ENCODE peak calls at places on chromosomes 12 and 14, in eight cellular contexts. U is A673; N is CD4-positive, CD25-positive, alpha-beta regulatory T cell; J is tibial artery; I is uterus; F is gastrocnemius medialis; H is adrenal gland; X is K562. Y is an unnamed sample.

GRCh38 chr12:40226652-40227051 is 1.9 kb downstream of the LRRK2 start:
- DNase-seq in U (peak; percentile 55), N (no peak), J (peak; percentile 76), I (peak; percentile 75), F (peak; percentile 12), H (peak; percentile 75), X (no peak), Y (no peak)

GRCh38 chr12:28869197-28869596 is 279.9 kb upstream of the FAR2 start:
- DNase-seq in U (no peak), N (no peak), J (no peak), I (no peak), F (no peak), H (no peak), X (no peak), Y (peak; percentile 90)

GRCh38 chr14:85444685-85445084 is 85.3 kb upstream of the FLRT2 start:
- DNase-seq in U (peak; percentile 69), N (no peak), J (no peak), I (no peak), F (no peak), H (no peak), X (no peak), Y (peak; percentile 84)

GRCh38 chr14:24847568-24847967 is 202.4 kb downstream of the STXBP6 start:
- DNase-seq in U (no peak), N (no peak), J (no peak), I (no peak), F (no peak), H (no peak), X (no peak), Y (no peak)

GRCh38 chr12:92357584-92358261 is 212.1 kb upstream of the BTG1 start:
- DNase-seq in U (no peak), N (no peak), J (no peak), I (no peak), F (no peak), H (no peak), X (no peak), Y (no peak)

GRCh38 chr12:1800646-1801284 is 19.6 kb upstream of the LRTM2 start:
- DNase-seq in U (peak; percentile 53), N (no peak), J (no peak), I (peak; percentile 49), F (no peak), H (peak; percentile 35), X (no peak), Y (peak; percentile 60)

GRCh38 chr14:91727121-91727520 is 4.8 kb downstream of the CATSPERB start:
- DNase-seq in U (no peak), N (no peak), J (no peak), I (no peak), F (no peak), H (no peak), X (no peak), Y (no peak)

GRCh38 chr14:23169622-23170021 is 13.8 kb downstream of the SLC7A8 start:
- DNase-seq in U (no peak), N (no peak), J (no peak), I (no peak), F (no peak), H (no peak), X (no peak), Y (no peak)

GRCh38 chr12:29778531-29778930 is 5.2 kb downstream of the TMTC1 start:
- DNase-seq in U (no peak), N (no peak), J (no peak), I (no peak), F (no peak), H (no peak), X (no peak), Y (no peak)

GRCh38 chr14:103185051-103186027 is 62.1 kb downstream of the TNFAIP2 start:
- DNase-seq in U (peak; percentile 65), N (no peak), J (no peak), I (no peak), F (no peak), H (no peak), X (no peak), Y (peak; percentile 56)

GRCh38 chr12:47391566-47391965 is 311.8 kb upstream of the AMIGO2 start:
- DNase-seq in U (no peak), N (no peak), J (no peak), I (no peak), F (no peak), H (no peak), X (no peak), Y (no peak)
- H3K4me1 ChIP-seq in U (peaks cover 13% of the 10 kb centered on the region), N (peaks cover 51% of the 10 kb centered on the region), J (no peaks in the 10 kb centered on the region), I (no peaks in the 10 kb centered on the region), F (no peaks in the 10 kb centered on the region), H (peaks cover 4% of the 10 kb centered on the region), X (no peaks in the 10 kb centered on the region), Y (peaks cover 6% of the 10 kb centered on the region)

GRCh38 chr12:96132819-96133218 is 61.4 kb upstream of the ELK3 start:
- DNase-seq in U (peak; percentile 23), N (peak; percentile 12), J (no peak), I (no peak), F (no peak), H (no peak), X (no peak), Y (no peak)
- H3K4me1 ChIP-seq in U (no peaks in the 10 kb centered on the region), N (no peaks in the 10 kb centered on the region), J (no peaks in the 10 kb centered on the region), I (no peaks in the 10 kb centered on the region), F (no peaks in the 10 kb centered on the region), H (no peaks in the 10 kb centered on the region), X (no peaks in the 10 kb centered on the region), Y (peaks cover 4% of the 10 kb centered on the region)

GRCh38 chr12:88628856-88629509 is 48.7 kb upstream of the KITLG start:
- DNase-seq in U (no peak), N (no peak), J (no peak), I (no peak), F (no peak), H (no peak), X (no peak), Y (no peak)

GRCh38 chr12:88623777-88624548 is 43.7 kb upstream of the KITLG start:
- DNase-seq in U (no peak), N (no peak), J (no peak), I (no peak), F (no peak), H (no peak), X (no peak), Y (no peak)

GRCh38 chr12:88625316-88625715 is 45.0 kb upstream of the KITLG start:
- DNase-seq in U (no peak), N (no peak), J (no peak), I (no peak), F (no peak), H (no peak), X (no peak), Y (no peak)

GRCh38 chr12:88627501-88627900 is 47.2 kb upstream of the KITLG start:
- DNase-seq in U (no peak), N (no peak), J (no peak), I (no peak), F (no peak), H (no peak), X (no peak), Y (no peak)

DNA sequence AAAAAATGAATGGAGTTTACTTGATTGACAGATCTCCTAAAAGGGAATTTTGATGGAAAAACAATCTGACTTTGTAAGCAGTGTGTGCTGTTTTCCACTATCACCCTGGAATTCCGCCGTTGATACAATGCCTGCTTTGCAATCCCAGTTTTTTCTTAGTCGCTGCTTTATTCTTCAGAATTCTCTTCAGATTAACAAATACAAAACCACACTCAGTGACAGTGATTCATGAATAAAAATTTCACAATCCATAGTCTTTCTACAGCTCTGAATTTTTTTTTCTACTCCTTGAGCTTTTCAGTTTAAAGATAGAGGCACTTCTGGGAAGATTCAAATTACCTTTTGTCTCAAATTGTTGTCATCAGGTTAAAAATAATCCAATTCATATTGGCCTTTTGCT is 44.6 kb upstream of the KITLG start:
- DNase-seq in U (no peak), N (no peak), J (no peak), I (no peak), F (no peak), H (no peak), X (no peak), Y (peak; percentile 22)
- H3K4me1 ChIP-seq in U (no peaks in the 10 kb centered on the region), N (no peaks in the 10 kb centered on the region), J (no peaks in the 10 kb centered on the region), I (no peaks in the 10 kb centered on the region), F (no peaks in the 10 kb centered on the region), H (no peaks in the 10 kb centered on the region), X (no peaks in the 10 kb centered on the region), Y (no peaks in the 10 kb centered on the region)

GRCh38 chr14:104555621-104556255 is 23.8 kb upstream of the C14orf180 start:
- DNase-seq in U (no peak), N (no peak), J (no peak), I (no peak), F (no peak), H (no peak), X (no peak), Y (no peak)

GRCh38 chr14:104553166-104554087 is 26.1 kb upstream of the C14orf180 start:
- DNase-seq in U (no peak), N (no peak), J (peak; percentile 9), I (no peak), F (no peak), H (no peak), X (no peak), Y (no peak)

GRCh38 chr14:104556256-104557021 is 23.1 kb upstream of the C14orf180 start:
- DNase-seq in U (no peak), N (no peak), J (no peak), I (no peak), F (no peak), H (no peak), X (no peak), Y (no peak)

GRCh38 chr14:104554088-104554607 is 25.4 kb upstream of the C14orf180 start:
- DNase-seq in U (no peak), N (no peak), J (peak; percentile 15), I (peak; percentile 3), F (no peak), H (no peak), X (no peak), Y (no peak)

GRCh38 chr14:104554608-104555401 is 24.8 kb upstream of the C14orf180 start:
- DNase-seq in U (no peak), N (no peak), J (no peak), I (peak; percentile 15), F (no peak), H (no peak), X (no peak), Y (no peak)
- H3K4me1 ChIP-seq in U (no peaks in the 10 kb centered on the region), N (no peaks in the 10 kb centered on the region), J (no peaks in the 10 kb centered on the region), I (no peaks in the 10 kb centered on the region), F (no peaks in the 10 kb centered on the region), H (no peaks in the 10 kb centered on the region), X (no peaks in the 10 kb centered on the region), Y (peaks cover 12% of the 10 kb centered on the region)

GRCh38 chr14:68965261-68965761 is 13.8 kb downstream of the ACTN1 start:
- DNase-seq in U (no peak), N (no peak), J (no peak), I (no peak), F (no peak), H (no peak), X (no peak), Y (no peak)
- H3K4me1 ChIP-seq in U (peaks cover 22% of the 10 kb centered on the region), N (peaks cover 54% of the 10 kb centered on the region), J (peaks cover 4% of the 10 kb centered on the region), I (peaks cover 45% of the 10 kb centered on the region), F (peaks cover 8% of the 10 kb centered on the region), H (peaks cover 61% of the 10 kb centered on the region), X (peaks cover 17% of the 10 kb centered on the region), Y (peaks cover 61% of the 10 kb centered on the region)